ENCODE peak calls at places on chromosomes 1 and 21, in nine cellular contexts. W, B, R, E, V, G, D, M and Q are unnamed samples.

GRCh38 chr1:179867493-179868330 is 9.9 kb downstream of the TOR1AIP2 start:
- DNase-seq in W (no peak), B (peak; percentile 65), R (peak; percentile 25), E (no peak), V (peak; percentile 49), G (peak; percentile 76), D (peak; percentile 50), M (no peak), Q (peak; percentile 61)

GRCh38 chr1:209354111-209354839 is 229.2 kb upstream of the CAMK1G start:
- DNase-seq in W (peak; percentile 84), B (peak; percentile 80), R (peak; percentile 89), E (no peak), V (peak; percentile 80), G (peak; percentile 88), D (peak; percentile 92), M (peak; percentile 85), Q (peak; percentile 91)

GRCh38 chr1:65804584-65804983 is 11.9 kb downstream of the PDE4B start:
- DNase-seq in W (no peak), B (no peak), R (no peak), E (no peak), V (no peak), G (no peak), D (no peak), M (no peak), Q (no peak)

GRCh38 chr1:42730988-42731387 is 9.0 kb downstream of the CLDN19 start:
- DNase-seq in W (no peak), B (no peak), R (no peak), E (no peak), V (no peak), G (no peak), D (no peak), M (peak; percentile 64), Q (peak; percentile 25)

GRCh38 chr1:7383671-7384070 is 387.4 kb upstream of the VAMP3 start:
- DNase-seq in W (no peak), B (no peak), R (no peak), E (no peak), V (no peak), G (no peak), D (no peak), M (no peak), Q (peak; percentile 7)

GRCh38 chr1:167518331-167518700 is at the start of gene CD247:
- DNase-seq in W (no peak), B (no peak), R (no peak), E (no peak), V (no peak), G (no peak), D (no peak), M (no peak), Q (no peak)

GRCh38 chr21:27817061-27817460 is 850.2 kb upstream of the ADAMTS5 start:
- DNase-seq in W (no peak), B (no peak), R (no peak), E (no peak), V (no peak), G (no peak), D (no peak), M (no peak), Q (no peak)

GRCh38 chr1:62643283-62643682 is 44.9 kb downstream of the DOCK7 start:
- DNase-seq in W (no peak), B (no peak), R (no peak), E (no peak), V (no peak), G (no peak), D (no peak), M (no peak), Q (no peak)

GRCh38 chr1:99264201-99265021 is at the start of gene PLPPR4:
- DNase-seq in W (peak; percentile 63), B (peak; percentile 27), R (no peak), E (no peak), V (peak; percentile 8), G (peak; percentile 41), D (peak; percentile 43), M (peak; percentile 12), Q (peak; percentile 61)

GRCh38 chr1:161096514-161096913 is 1.6 kb upstream of the KLHDC9 start:
- DNase-seq in W (peak; percentile 78), B (no peak), R (no peak), E (no peak), V (peak; percentile 72), G (no peak), D (peak; percentile 54), M (no peak), Q (no peak)

GRCh38 chr1:113943028-113943811 is 14.1 kb downstream of the HIPK1 start:
- DNase-seq in W (no peak), B (no peak), R (no peak), E (no peak), V (no peak), G (no peak), D (peak; percentile 16), M (no peak), Q (no peak)

GRCh38 chr1:30410153-30410851 is 313.1 kb downstream of the MATN1 start:
- DNase-seq in W (peak; percentile 42), B (peak; percentile 17), R (peak; percentile 2), E (peak; percentile 2), V (peak; percentile 1), G (no peak), D (no peak), M (no peak), Q (no peak)

GRCh38 chr1:62991152-62991551 is 207.2 kb downstream of the ATG4C start:
- DNase-seq in W (no peak), B (no peak), R (no peak), E (no peak), V (no peak), G (no peak), D (no peak), M (no peak), Q (no peak)

GRCh38 chr1:177413982-177414654 is 243.4 kb downstream of the BRINP2 start:
- DNase-seq in W (no peak), B (no peak), R (no peak), E (no peak), V (no peak), G (no peak), D (no peak), M (no peak), Q (no peak)

GRCh38 chr1:222975472-222976122 is 160.8 kb downstream of the DISP1 start:
- DNase-seq in W (no peak), B (no peak), R (no peak), E (no peak), V (no peak), G (peak; percentile 8), D (peak; percentile 28), M (no peak), Q (peak; percentile 69)

GRCh38 chr1:97581614-97582051 is 339.2 kb downstream of the DPYD start:
- DNase-seq in W (no peak), B (no peak), R (no peak), E (no peak), V (no peak), G (no peak), D (peak; percentile 45), M (no peak), Q (no peak)

GRCh38 chr1:22646359-22646758 is 2.9 kb downstream of the C1QC start:
- DNase-seq in W (no peak), B (no peak), R (no peak), E (no peak), V (no peak), G (no peak), D (peak; percentile 18), M (no peak), Q (no peak)

DNA sequence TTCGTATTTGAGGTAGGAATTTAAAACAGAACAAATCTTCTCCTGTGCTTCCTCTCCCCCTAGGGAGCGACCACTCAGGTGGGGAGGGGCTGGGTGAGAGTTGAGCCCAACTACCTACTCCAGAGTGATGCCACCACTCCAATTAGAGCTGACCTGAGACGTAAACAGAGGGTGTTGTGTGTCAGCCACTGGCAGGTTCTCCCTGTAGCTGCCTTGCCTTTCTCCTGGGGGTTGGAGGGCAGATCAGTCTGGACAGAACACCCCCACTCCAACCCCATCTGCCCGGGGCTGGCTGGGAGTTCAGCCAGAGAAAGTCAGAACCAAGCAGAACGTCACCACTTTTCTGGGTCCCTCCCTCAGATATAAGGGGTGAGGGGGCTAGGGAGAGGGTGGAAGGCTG is 2.0 kb downstream of the HPDL start:
- DNase-seq in W (no peak), B (no peak), R (no peak), E (no peak), V (no peak), G (no peak), D (no peak), M (no peak), Q (no peak)
- TF ChIP-seq POLR2A in W (no peak), B (no peak), R (no peak), E (no peak), V (no peak), G (no peak), D (no peak), M (no peak), Q (no peak)

DNA sequence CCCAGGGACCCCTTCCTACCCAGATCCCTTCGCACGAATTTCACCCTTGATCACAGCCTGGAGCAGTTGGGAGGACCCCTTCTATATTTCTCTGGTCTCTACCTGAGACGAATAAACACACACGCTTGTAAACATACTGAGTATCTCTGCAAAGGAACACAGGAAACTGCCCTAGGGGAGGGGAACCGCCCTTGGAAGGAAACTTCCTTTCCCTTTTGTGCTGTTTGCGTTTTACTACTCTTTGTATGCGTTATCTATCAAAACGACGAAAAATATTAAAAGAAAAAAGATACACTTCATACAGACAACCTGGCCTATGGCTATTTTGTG is 753 bp downstream of the NECAP2 start:
- DNase-seq in W (no peak), B (no peak), R (no peak), E (no peak), V (no peak), G (no peak), D (no peak), M (no peak), Q (no peak)
- H3K27ac ChIP-seq in W (peak overlapping the region; percentile 78), B (peak overlapping the region; percentile 68), R (peak overlapping the region; percentile 82), E (peak overlapping the region; percentile 15), V (peak overlapping the region; percentile 85), G (no peak overlapping the region), D (peak overlapping the region; percentile 84), M (peak overlapping the region; percentile 79), Q (peak overlapping the region; percentile 87)

DNA sequence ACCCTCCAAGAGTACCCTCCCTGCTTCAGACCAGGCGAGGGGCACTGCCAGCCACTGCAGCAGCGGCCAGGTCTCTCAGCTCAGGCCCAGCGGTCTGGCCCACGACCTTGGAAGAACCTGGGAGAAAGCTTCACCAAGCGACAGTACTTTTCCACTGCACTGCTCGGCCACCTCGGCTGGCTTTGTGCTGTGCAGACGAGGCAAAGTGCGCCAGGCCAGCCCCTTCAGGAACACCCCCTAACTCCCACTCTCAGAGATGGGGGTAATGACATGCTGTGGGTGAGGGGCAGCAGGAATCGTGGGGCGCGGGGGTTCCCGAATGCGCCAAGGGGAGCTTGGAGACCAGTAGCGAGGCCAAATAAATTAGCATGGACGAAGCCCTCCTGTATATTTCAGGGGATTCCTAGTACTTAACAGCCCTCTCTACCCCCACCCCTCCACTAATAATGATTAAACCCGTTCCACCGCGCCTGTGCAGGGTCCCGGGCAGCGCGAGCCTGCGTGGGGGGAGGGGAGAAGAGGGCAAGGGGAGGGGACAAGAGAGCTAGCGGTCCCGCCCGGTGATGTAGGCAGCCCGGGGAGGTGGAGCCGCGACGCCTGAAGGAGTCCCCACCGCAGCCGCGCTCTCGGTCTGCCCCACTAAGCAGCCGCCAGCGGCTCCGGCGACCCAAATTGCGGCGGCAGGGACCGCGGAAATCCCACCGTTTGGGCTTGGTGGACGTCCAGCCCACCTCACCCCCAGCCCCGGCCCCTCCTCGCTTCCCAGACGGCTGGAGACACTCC is at the start of gene FAM43B:
- DNase-seq in W (peak; percentile 88), B (no peak), R (no peak), E (no peak), V (peak; percentile 26), G (peak; percentile 43), D (no peak), M (no peak), Q (peak; percentile 69)
- H3K4me3 ChIP-seq in W (peak within 1 kb of the TSS; percentile 39), B (peak within 1 kb of the TSS; percentile 20), R (peak within 1 kb of the TSS; percentile 8), E (peak within 1 kb of the TSS; percentile 0), V (peak within 1 kb of the TSS; percentile 21), G (no peak within 1 kb of the TSS), D (no peak within 1 kb of the TSS), M (no peak within 1 kb of the TSS), Q (peak within 1 kb of the TSS; percentile 60)

GRCh38 chr1:24391882-24392603 is 21.5 kb downstream of the STPG1 start:
- DNase-seq in W (peak; percentile 83), B (peak; percentile 64), R (peak; percentile 70), E (peak; percentile 24), V (peak; percentile 56), G (peak; percentile 72), D (peak; percentile 51), M (no peak), Q (peak; percentile 68)
- TF ChIP-seq POLR2A in W (no peak), B (no peak), R (no peak), E (no peak), V (no peak), G (no peak), D (no peak), M (no peak), Q (no peak)